ENCODE peak calls at places on chromosomes 4 and X, in nine cellular contexts. K is lower leg skin, T is colonic mucosa, M is brain microvascular endothelial cell, N is tibial artery, Y is mammary epithelial cell, X is esophagus squamous epithelium, B is H9, A is fibroblast of pulmonary artery. U is an unnamed sample.

GRCh38 chrX:150897371-150898319 is 823 bp downstream of the CD99L2 start:
- DNase-seq in A (peak), M (no peak), N (no peak), B (peak), K (peak), X (no peak), Y (peak), T (peak), U (no peak)

GRCh38 chr4:173424899-173425805 is 26.2 kb upstream of the SCRG1 start:
- DNase-seq in K (no peak), X (no peak), Y (no peak), T (no peak), B (no peak), M (peak), A (peak), N (no peak), U (no peak)

GRCh38 chr4:4408576-4409335 is 21.9 kb downstream of the NSG1 start:
- DNase-seq in N (no peak), T (no peak), Y (peak), K (no peak), M (no peak), B (no peak), X (no peak), A (no peak), U (no peak)

GRCh38 chr4:183721207-183722081 is 62.4 kb downstream of the TRAPPC11 start:
- DNase-seq in X (no peak), K (no peak), A (peak), B (peak), Y (no peak), T (peak), N (no peak), M (peak), U (no peak)

GRCh38 chr4:165326831-165327210 is 648 bp upstream of the MSMO1 start:
- DNase-seq in N (no peak), X (peak), A (peak), B (peak), M (peak), T (peak), K (no peak), Y (peak), U (no peak)

GRCh38 chr4:185357220-185357619 is 38.5 kb downstream of the LRP2BP start:
- DNase-seq in M (no peak), A (no peak), X (no peak), B (no peak), N (no peak), T (no peak), K (no peak), Y (no peak), U (no peak)

GRCh38 chrX:5775985-5776384 is 452.7 kb downstream of the NLGN4X start:
- DNase-seq in N (no peak), K (no peak), Y (no peak), T (no peak), M (no peak), B (no peak), A (no peak), X (no peak), U (no peak)

GRCh38 chr4:88937081-88937480 is 119.9 kb downstream of the FAM13A start:
- DNase-seq in X (no peak), B (no peak), A (peak), T (no peak), Y (peak), M (peak), K (no peak), N (no peak), U (no peak)

GRCh38 chrX:17520206-17520605 is 145.2 kb downstream of the NHS start:
- DNase-seq in K (no peak), T (no peak), A (no peak), N (no peak), M (no peak), B (no peak), Y (no peak), X (no peak), U (no peak)

GRCh38 chr4:80876810-80877209 is 153.7 kb upstream of the BMP3 start:
- DNase-seq in K (no peak), X (no peak), N (no peak), T (no peak), B (no peak), A (no peak), Y (no peak), M (no peak), U (no peak)

GRCh38 chr4:184937745-184938144 is 80.5 kb upstream of the HELT start:
- DNase-seq in K (no peak), B (no peak), Y (no peak), N (no peak), A (no peak), X (no peak), T (peak), M (no peak), U (peak)

GRCh38 chr4:11507920-11508319 is 79.2 kb upstream of the HS3ST1 start:
- DNase-seq in K (no peak), Y (no peak), T (peak), X (no peak), A (peak), M (no peak), N (no peak), B (no peak), U (no peak)

GRCh38 chr4:60378010-60378409 is 822.1 kb upstream of the ADGRL3 start:
- DNase-seq in K (no peak), M (no peak), A (no peak), B (no peak), T (no peak), X (no peak), Y (no peak), N (no peak), U (no peak)
- TF ChIP-seq CTCF in K (no peak), M (no peak), A (no peak), B (no peak), T (no peak), X (no peak), Y (no peak), N (no peak), U (no peak)

GRCh38 chr4:156596026-156596425 is 375.6 kb downstream of the PDGFC start:
- DNase-seq in A (peak), B (no peak), M (peak), K (no peak), X (no peak), Y (no peak), T (no peak), N (no peak), U (no peak)
- TF ChIP-seq CTCF in A (no peak), B (no peak), M (no peak), K (no peak), X (no peak), Y (no peak), T (no peak), N (no peak), U (no peak)

DNA sequence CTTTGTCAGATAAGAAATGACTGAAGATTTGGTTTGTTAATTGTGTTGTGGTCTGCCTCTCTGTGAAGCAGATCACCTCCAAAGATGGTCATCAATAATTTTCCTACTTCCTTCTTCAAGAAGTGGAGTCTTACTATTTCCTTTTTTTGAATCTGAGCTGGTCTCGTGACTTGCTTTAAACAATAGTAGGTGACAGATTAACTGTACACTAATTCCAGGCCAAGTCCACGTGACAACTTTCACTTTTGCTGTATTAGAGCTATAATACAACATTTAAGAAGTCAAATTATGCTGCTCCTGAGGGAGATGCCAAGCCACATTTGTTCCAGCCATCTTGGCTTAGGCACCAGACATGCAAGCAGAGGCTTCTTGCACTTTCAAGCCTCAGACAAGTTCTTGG is 393.8 kb upstream of the GRID2 start:
- DNase-seq in K (no peak), A (peak), N (no peak), T (no peak), X (no peak), M (no peak), B (no peak), Y (no peak), U (no peak)
- TF ChIP-seq CTCF in K (no peak), A (no peak), N (no peak), T (no peak), X (no peak), M (no peak), B (no peak), Y (no peak), U (no peak)

GRCh38 chr4:15161439-15161838 is 159.2 kb downstream of the CPEB2 start:
- DNase-seq in B (no peak), X (no peak), Y (no peak), A (no peak), K (no peak), T (no peak), M (no peak), N (no peak), U (no peak)

GRCh38 chr4:15164571-15164970 is 162.3 kb downstream of the CPEB2 start:
- DNase-seq in Y (peak), B (no peak), X (no peak), A (no peak), N (no peak), M (peak), T (no peak), K (no peak), U (no peak)

GRCh38 chr4:15163284-15163645 is 161.0 kb downstream of the CPEB2 start:
- DNase-seq in N (no peak), T (no peak), M (no peak), K (no peak), B (no peak), X (no peak), A (no peak), Y (no peak), U (no peak)

GRCh38 chr4:15162046-15162445 is 159.8 kb downstream of the CPEB2 start:
- DNase-seq in X (no peak), A (no peak), K (no peak), B (no peak), N (no peak), T (no peak), M (no peak), Y (no peak), U (no peak)

GRCh38 chr4:15162465-15163283 is 160.4 kb downstream of the CPEB2 start:
- DNase-seq in K (no peak), N (no peak), B (no peak), Y (no peak), M (no peak), T (no peak), X (no peak), A (peak), U (no peak)
- TF ChIP-seq CTCF in K (no peak), N (peak), B (peak), Y (peak), M (peak), T (peak), X (peak), A (peak), U (peak)

DNA sequence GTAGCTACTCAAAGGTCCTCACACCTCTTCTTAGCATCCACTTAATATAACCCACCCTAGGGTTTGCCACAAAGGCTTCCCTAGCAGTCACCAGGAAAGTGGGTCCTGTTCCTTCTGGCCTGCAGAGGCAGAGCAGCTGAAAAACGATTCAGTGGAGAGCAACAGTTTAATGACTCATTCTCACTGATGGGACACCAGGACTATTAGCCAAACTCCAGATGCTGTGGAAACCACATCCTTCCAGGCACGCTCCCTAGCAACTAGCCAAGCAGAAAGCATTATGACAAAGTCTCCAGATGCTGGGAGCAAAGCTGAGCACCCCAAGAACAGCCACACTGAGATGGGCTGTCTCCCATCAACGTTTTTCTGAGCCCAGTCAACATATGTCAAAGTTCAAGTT is 30.3 kb upstream of the UTP14A start:
- DNase-seq in M (peak), A (peak), X (no peak), T (no peak), Y (peak), B (no peak), N (no peak), K (no peak), U (no peak)
- TF ChIP-seq CTCF in M (peak), A (peak), X (no peak), T (no peak), Y (no peak), B (no peak), N (no peak), K (no peak), U (no peak)

GRCh38 chrX:149504226-149504914 is 736 bp downstream of the IDS start:
- DNase-seq in N (no peak), M (no peak), Y (no peak), A (no peak), K (peak), T (no peak), X (no peak), B (peak), U (no peak)
- TF ChIP-seq CTCF in N (no peak), M (peak), Y (peak), A (no peak), K (no peak), T (no peak), X (no peak), B (peak), U (peak)

DNA sequence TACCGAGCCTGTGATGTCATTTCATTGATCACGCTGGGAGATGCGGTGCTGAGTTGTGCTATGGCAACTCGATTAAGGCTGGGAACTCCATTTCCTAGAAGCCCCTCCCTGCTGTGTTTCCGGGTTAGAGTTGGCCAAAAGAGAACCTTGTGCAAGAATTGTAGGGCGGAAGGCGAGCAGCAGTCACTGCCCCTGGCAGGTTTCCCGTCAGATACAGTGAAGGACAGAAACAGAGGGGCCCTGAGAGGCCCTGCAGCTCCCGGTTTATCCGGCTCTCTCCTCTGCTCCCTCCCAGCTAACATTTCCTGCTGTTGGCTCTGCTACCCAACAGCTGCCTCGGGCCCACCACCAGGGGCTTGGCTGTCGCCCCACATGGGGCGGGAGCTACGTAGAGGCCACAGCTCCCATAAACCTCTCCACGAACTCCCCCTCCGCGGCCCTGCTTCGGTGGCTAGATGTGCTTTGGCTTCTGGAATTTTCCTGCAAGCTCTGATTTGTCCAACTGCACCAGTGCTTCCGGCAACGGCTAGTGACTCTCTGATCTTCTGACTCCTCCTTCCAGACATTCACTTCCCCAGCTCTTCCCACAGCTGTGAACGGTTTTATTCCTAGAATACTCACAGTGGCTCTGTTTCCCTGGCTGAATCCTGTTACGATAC is 74.9 kb upstream of the USP9X start:
- DNase-seq in Y (peak), B (peak), M (peak), X (peak), N (peak), A (peak), T (peak), K (peak), U (no peak)
- TF ChIP-seq CTCF in Y (no peak), B (peak), M (peak), X (no peak), N (no peak), A (peak), T (no peak), K (no peak), U (peak)

GRCh38 chrX:21745756-21746155 is 12.2 kb downstream of the SMPX start:
- DNase-seq in M (peak), Y (peak), N (no peak), A (peak), X (no peak), B (no peak), K (no peak), T (peak), U (no peak)
- TF ChIP-seq CTCF in M (peak), Y (peak), N (peak), A (peak), X (peak), B (peak), K (no peak), T (peak), U (peak)

GRCh38 chrX:21973321-21974010 is 33.0 kb downstream of the SMS start:
- DNase-seq in B (no peak), A (no peak), Y (no peak), M (no peak), T (no peak), X (no peak), N (no peak), K (no peak), U (no peak)

GRCh38 chrX:21975242-21975641 is 34.7 kb downstream of the SMS start:
- DNase-seq in B (no peak), X (no peak), T (no peak), M (no peak), Y (no peak), K (no peak), N (no peak), A (no peak), U (no peak)

GRCh38 chrX:21978346-21978745 is 37.8 kb downstream of the SMS start:
- DNase-seq in X (no peak), K (no peak), Y (no peak), T (no peak), B (no peak), N (no peak), A (no peak), M (no peak), U (no peak)

GRCh38 chrX:21974011-21974385 is 33.5 kb downstream of the SMS start:
- DNase-seq in B (no peak), X (no peak), A (no peak), K (no peak), Y (peak), T (peak), N (no peak), M (no peak), U (no peak)

GRCh38 chrX:21975827-21976226 is 35.3 kb downstream of the SMS start:
- DNase-seq in N (no peak), X (no peak), T (no peak), M (peak), Y (peak), K (no peak), A (peak), B (no peak), U (no peak)
- TF ChIP-seq CTCF in N (peak), X (peak), T (no peak), M (peak), Y (peak), K (no peak), A (peak), B (peak), U (peak)